ENCODE peak calls at places on chromosome 15, in seven cellular contexts. S is MM.1S, U is psoas muscle, R is heart right ventricle, Y is tibial artery, L is lung, P is sigmoid colon. N is an unnamed sample.

GRCh38 chr15:62888628-62889027 is 153.9 kb upstream of the TPM1 start:
- DNase-seq in P (no peak), Y (no peak), R (no peak), U (no peak), L (no peak), S (no peak), N (peak; percentile 79)

GRCh38 chr15:46365612-46366011 is 730.8 kb downstream of the SQOR start:
- DNase-seq in S (no peak), U (no peak), P (peak; percentile 62), L (no peak), Y (peak; percentile 43), R (no peak), N (no peak)

GRCh38 chr15:65245096-65245849 is 34.0 kb upstream of the CILP start:
- DNase-seq in P (peak; percentile 93), L (no peak), R (peak; percentile 68), U (peak; percentile 62), Y (peak; percentile 36), S (no peak), N (peak; percentile 32)

GRCh38 chr15:38795471-38796245 is 231.0 kb upstream of the RASGRP1 start:
- DNase-seq in L (no peak), Y (no peak), R (no peak), U (no peak), P (no peak), S (no peak), N (no peak)

GRCh38 chr15:87387681-87388240 is 868.8 kb downstream of the NTRK3 start:
- DNase-seq in R (no peak), S (no peak), P (no peak), U (no peak), Y (no peak), L (no peak), N (no peak)

GRCh38 chr15:57544840-57545239 is 46.9 kb upstream of the MYZAP start:
- DNase-seq in L (no peak), P (no peak), S (no peak), Y (no peak), U (no peak), R (no peak), N (no peak)

GRCh38 chr15:89495638-89496145 is 691 bp downstream of the RHCG start:
- DNase-seq in P (no peak), R (no peak), S (peak; percentile 60), Y (no peak), L (no peak), U (no peak), N (no peak)

GRCh38 chr15:68587769-68588385 is 9.1 kb downstream of the CORO2B start:
- DNase-seq in P (no peak), S (no peak), L (no peak), Y (no peak), R (no peak), U (no peak), N (no peak)

GRCh38 chr15:66839511-66840112 is 137.6 kb downstream of the SMAD6 start:
- DNase-seq in U (no peak), Y (no peak), R (no peak), S (no peak), P (no peak), L (no peak), N (no peak)

GRCh38 chr15:92623435-92623834 is 32.1 kb downstream of the FAM174B start:
- DNase-seq in P (peak; percentile 45), U (peak; percentile 73), Y (peak; percentile 17), L (no peak), S (no peak), R (no peak), N (peak; percentile 86)

GRCh38 chr15:89732451-89733172 is 18.4 kb downstream of the MESP1 start:
- DNase-seq in S (no peak), P (no peak), Y (no peak), U (no peak), L (no peak), R (no peak), N (no peak)

GRCh38 chr15:85289677-85290365 is 90.6 kb upstream of the AKAP13 start:
- DNase-seq in U (peak; percentile 28), S (peak; percentile 44), Y (peak; percentile 28), L (peak; percentile 63), P (no peak), R (no peak), N (peak; percentile 74)

GRCh38 chr15:40763801-40764765 is at the start of gene GCHFR:
- DNase-seq in Y (peak; percentile 82), L (peak; percentile 80), S (peak; percentile 71), R (peak; percentile 81), P (peak; percentile 89), U (peak; percentile 81), N (no peak)

GRCh38 chr15:25789206-25789605 is 73.9 kb downstream of the ATP10A start:
- DNase-seq in R (no peak), U (no peak), S (no peak), P (peak; percentile 83), L (no peak), Y (peak; percentile 45), N (no peak)

GRCh38 chr15:82530606-82531379 is 9.5 kb downstream of the RPS17 start:
- DNase-seq in U (peak; percentile 63), P (peak; percentile 82), R (peak; percentile 58), L (peak; percentile 70), S (peak; percentile 75), Y (peak; percentile 49), N (peak; percentile 71)

GRCh38 chr15:87871130-87871737 is 385.3 kb downstream of the NTRK3 start:
- DNase-seq in S (no peak), U (no peak), P (no peak), R (no peak), Y (no peak), L (no peak), N (no peak)

GRCh38 chr15:66850078-66850991 is 148.3 kb downstream of the SMAD6 start:
- DNase-seq in Y (no peak), S (no peak), U (no peak), L (no peak), R (peak; percentile 56), P (no peak), N (no peak)

GRCh38 chr15:33149919-33150318 is 44.6 kb downstream of the FMN1 start:
- DNase-seq in R (no peak), Y (no peak), P (no peak), L (no peak), S (no peak), U (no peak), N (peak; percentile 82)

DNA sequence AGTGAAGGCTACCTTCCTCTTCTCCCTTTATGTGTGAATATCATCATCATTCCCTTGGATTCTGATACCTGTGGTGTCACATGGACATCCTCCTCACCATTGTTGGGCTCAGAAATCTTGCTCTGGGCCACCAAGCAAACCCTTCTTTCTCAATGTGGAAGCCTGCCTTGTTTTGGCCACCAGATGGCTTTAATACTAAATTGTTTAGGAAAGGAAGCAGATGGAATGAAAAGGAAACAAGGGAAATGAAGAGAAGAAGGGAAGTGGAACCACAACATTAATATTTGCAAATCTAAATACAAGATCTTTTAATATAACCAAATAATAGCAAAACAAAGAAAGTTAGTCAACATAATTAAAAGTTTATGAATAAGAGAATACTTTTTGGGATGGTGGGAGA is 14.0 kb downstream of the FAM227B start:
- DNase-seq in U (no peak), L (no peak), S (no peak), R (no peak), P (no peak), Y (no peak), N (no peak)
- TF ChIP-seq CTCF in U (no peak), L (no peak), S (no peak), R (no peak), P (no peak), Y (no peak), N (no peak)

GRCh38 chr15:78069052-78069414 is 8.5 kb downstream of the TBC1D2B start:
- DNase-seq in U (no peak), L (no peak), P (peak; percentile 46), Y (no peak), R (no peak), S (no peak), N (no peak)

GRCh38 chr15:78072080-78072892 is 5.2 kb downstream of the TBC1D2B start:
- DNase-seq in U (no peak), Y (peak; percentile 64), R (no peak), L (no peak), P (peak; percentile 81), S (no peak), N (peak; percentile 21)

GRCh38 chr15:78071378-78071777 is 6.1 kb downstream of the TBC1D2B start:
- DNase-seq in U (no peak), R (no peak), Y (no peak), L (no peak), S (no peak), P (no peak), N (no peak)

GRCh38 chr15:78069630-78070029 is 7.9 kb downstream of the TBC1D2B start:
- DNase-seq in U (no peak), P (no peak), Y (no peak), S (no peak), R (no peak), L (no peak), N (no peak)

DNA sequence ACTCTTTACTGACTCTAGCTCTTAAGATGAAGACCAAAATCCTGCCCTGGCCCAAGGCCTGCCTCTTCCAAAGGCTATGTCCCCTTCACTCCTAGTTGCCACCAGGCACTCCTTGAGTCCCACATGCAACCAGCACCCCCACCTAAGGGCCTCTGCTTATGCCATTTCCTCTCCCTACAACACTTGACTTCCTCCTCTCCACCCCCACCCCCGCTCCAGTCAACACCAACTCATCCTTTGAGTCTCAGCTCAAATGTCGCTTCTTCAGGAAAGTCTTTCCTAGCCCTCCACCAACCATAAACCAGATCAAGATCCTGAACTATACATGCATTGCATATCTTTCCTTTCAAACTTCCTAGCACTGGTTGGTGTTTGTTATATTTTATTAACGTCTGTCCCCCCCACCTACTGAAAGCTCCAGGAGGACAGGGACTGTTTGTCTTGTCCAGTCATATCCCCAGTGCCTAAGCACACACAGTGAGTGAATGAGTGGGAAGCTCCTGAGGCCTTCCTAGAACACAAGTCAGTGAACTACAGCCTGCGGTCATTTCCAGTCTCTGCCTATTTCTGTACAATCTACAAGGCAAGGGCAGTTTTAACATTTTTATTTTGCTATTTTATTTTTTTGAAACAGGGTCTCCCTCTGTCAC is 7.3 kb downstream of the TBC1D2B start:
- DNase-seq in U (no peak), Y (no peak), L (no peak), R (no peak), S (no peak), P (peak; percentile 65), N (no peak)
- H3K4me3 ChIP-seq in U (no peak overlapping the region), Y (no peak overlapping the region), L (no peak overlapping the region), R (no peak overlapping the region), S (no peak overlapping the region), P (no peak overlapping the region), N (no peak overlapping the region)

DNA sequence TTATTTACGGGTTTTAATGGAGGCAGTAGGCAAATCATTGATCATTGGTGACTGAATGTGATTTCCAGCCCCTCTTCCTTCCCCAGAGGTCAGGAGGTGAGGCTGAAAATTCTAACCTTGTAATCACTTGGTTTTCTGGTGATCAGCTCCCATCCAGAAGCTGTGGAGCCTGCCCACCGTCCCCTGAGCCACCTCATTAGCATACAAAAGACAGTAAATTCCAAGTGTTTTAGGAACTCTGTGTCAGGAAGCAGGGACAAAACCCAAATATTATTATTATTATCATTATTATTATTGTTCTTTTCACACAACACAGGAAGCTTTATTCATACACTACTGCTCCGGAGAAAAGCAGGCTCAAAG is 18.2 kb downstream of the FOXB1 start:
- DNase-seq in R (no peak), S (no peak), L (no peak), Y (no peak), P (no peak), U (no peak), N (no peak)
- H3K27me3 ChIP-seq in R (no peaks in the 10 kb centered on the region), S (no peaks in the 10 kb centered on the region), L (peaks cover 3% of the 10 kb centered on the region), Y (no peaks in the 10 kb centered on the region), P (no peaks in the 10 kb centered on the region), U (no peaks in the 10 kb centered on the region), N (no peaks in the 10 kb centered on the region)

GRCh38 chr15:80310776-80311175 is 58.8 kb upstream of the CTXND1 start:
- DNase-seq in P (no peak), L (no peak), U (no peak), S (no peak), R (no peak), Y (no peak), N (no peak)

GRCh38 chr15:80309769-80310384 is 57.9 kb upstream of the CTXND1 start:
- DNase-seq in Y (no peak), L (no peak), S (no peak), U (no peak), P (no peak), R (no peak), N (peak; percentile 30)

GRCh38 chr15:80308002-80308401 is 56.0 kb upstream of the CTXND1 start:
- DNase-seq in P (no peak), U (no peak), S (no peak), Y (no peak), R (no peak), L (no peak), N (no peak)
- TF ChIP-seq CTCF in P (no peak), U (no peak), S (no peak), Y (no peak), R (no peak), L (no peak), N (no peak)